ENCODE peak calls at places on chromosomes 7 and 10, in four cellular contexts. D, J, N and M are unnamed samples.

GRCh38 chr7:36854652-36855051 is 130.4 kb upstream of the AOAH start:
- DNase-seq in N (no peak), D (no peak), J (no peak), M (no peak)

GRCh38 chr10:775245-776075 is 86.0 kb upstream of the DIP2C start:
- DNase-seq in J (no peak), N (no peak), D (no peak), M (no peak)

GRCh38 chr10:782751-783648 is 93.5 kb upstream of the DIP2C start:
- DNase-seq in D (no peak), J (peak; percentile 6), N (no peak), M (no peak)

GRCh38 chr10:5607594-5607993 is 58.8 kb downstream of the ASB13 start:
- DNase-seq in J (no peak), N (no peak), D (no peak), M (no peak)

GRCh38 chr10:501596-501995 is 187.9 kb downstream of the DIP2C start:
- DNase-seq in N (no peak), D (no peak), J (no peak), M (no peak)

GRCh38 chr10:118343115-118343514 is 991 bp upstream of the FAM204A start:
- DNase-seq in J (no peak), N (no peak), D (no peak), M (no peak)

GRCh38 chr7:116337800-116338199 is 127.5 kb downstream of the TES start:
- DNase-seq in J (no peak), D (no peak), N (no peak), M (no peak)

GRCh38 chr10:24114561-24114960 is 94.4 kb upstream of the KIAA1217 start:
- DNase-seq in J (no peak), D (no peak), N (no peak), M (no peak)

GRCh38 chr10:2978111-2978510 is 89.2 kb upstream of the PFKP start:
- DNase-seq in D (peak; percentile 56), N (no peak), J (peak; percentile 36), M (peak; percentile 32)
- TF ChIP-seq TARDBP in D (no peak), N (no peak), J (no peak), M (no peak)

GRCh38 chr10:31055573-31056251 is 24.0 kb upstream of the ZNF438 start:
- DNase-seq in J (no peak), D (no peak), N (no peak), M (no peak)

GRCh38 chr10:31051703-31052102 is 20.0 kb upstream of the ZNF438 start:
- DNase-seq in D (no peak), J (no peak), N (no peak), M (no peak)
- TF ChIP-seq TARDBP in D (no peak), J (no peak), N (no peak), M (no peak)

GRCh38 chr7:27179030-27179429 is 4.9 kb upstream of the HOXA10 start:
- DNase-seq in N (no peak), D (no peak), J (no peak), M (no peak)

GRCh38 chr7:27180431-27181175 is 4.4 kb downstream of the HOXA11 start:
- DNase-seq in J (no peak), D (no peak), N (no peak), M (no peak)

GRCh38 chr7:27178366-27178765 is 4.2 kb upstream of the HOXA10 start:
- DNase-seq in J (peak; percentile 8), D (no peak), N (no peak), M (no peak)

GRCh38 chr7:27181176-27181520 is 3.9 kb downstream of the HOXA11 start:
- DNase-seq in J (no peak), D (no peak), N (no peak), M (no peak)

GRCh38 chr7:27179503-27180430 is 5.3 kb downstream of the HOXA11 start:
- DNase-seq in N (peak; percentile 82), D (peak; percentile 41), J (peak; percentile 71), M (no peak)
- TF ChIP-seq TARDBP in N (no peak), D (no peak), J (no peak), M (no peak)

GRCh38 chr10:28997736-28998135 is 291.1 kb upstream of the LYZL1 start:
- DNase-seq in J (no peak), N (no peak), D (peak; percentile 10), M (no peak)
- TF ChIP-seq TARDBP in J (no peak), N (no peak), D (no peak), M (no peak)

DNA sequence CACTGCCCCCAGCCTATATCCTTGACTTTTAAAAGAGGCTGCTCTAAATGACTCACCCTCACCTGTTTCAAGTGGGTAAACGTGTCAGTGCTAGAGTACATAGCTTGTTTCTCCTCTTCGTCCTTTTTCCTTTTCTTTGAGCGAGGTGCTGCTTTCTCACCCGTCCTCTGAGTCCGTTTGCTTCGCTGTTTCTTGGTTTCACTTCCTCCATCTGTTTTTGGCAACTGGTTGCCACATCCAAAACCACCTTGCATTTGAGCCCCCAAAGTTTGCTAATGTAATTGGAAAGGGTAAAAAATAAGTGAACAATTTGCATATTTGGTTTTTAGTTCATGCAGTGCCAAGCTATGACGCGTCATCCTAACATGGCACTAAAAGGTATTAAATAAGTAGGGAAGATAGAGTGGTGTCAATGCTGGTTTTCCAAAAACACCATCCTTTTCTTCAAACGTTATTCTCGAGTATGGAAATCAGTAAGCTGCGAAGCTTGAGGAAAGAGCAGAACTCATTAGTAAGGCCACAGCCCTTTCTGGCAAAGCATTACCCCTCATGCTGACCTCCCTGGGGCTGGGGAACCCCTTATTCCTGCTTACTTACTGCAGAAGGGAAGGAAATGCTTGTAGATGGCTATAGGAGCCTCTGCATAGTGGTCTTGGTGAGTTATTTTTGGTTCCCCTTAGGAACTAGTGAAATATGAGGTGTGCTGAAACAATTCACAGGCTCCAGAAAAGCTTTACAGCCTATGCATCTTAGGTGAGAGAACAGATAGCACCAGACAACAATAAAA is 133.5 kb downstream of the GALNT11 start:
- DNase-seq in N (no peak), D (no peak), J (no peak), M (peak; percentile 95)
- TF ChIP-seq TARDBP in N (no peak), D (no peak), J (no peak), M (no peak)

GRCh38 chr7:107560898-107561516 is 2.7 kb downstream of the COG5 start:
- DNase-seq in N (no peak), J (no peak), D (no peak), M (no peak)

GRCh38 chr7:107559864-107560263 is 3.9 kb downstream of the COG5 start:
- DNase-seq in N (no peak), D (no peak), J (no peak), M (no peak)

GRCh38 chr7:107551936-107552335 is 11.8 kb downstream of the COG5 start:
- DNase-seq in N (no peak), J (no peak), D (no peak), M (no peak)

GRCh38 chr7:107555893-107556292 is 7.8 kb downstream of the COG5 start:
- DNase-seq in N (no peak), J (no peak), D (no peak), M (no peak)
- TF ChIP-seq TARDBP in N (no peak), J (no peak), D (no peak), M (no peak)

GRCh38 chr7:29249383-29249750 is 54.8 kb downstream of the CHN2 start:
- DNase-seq in J (no peak), D (no peak), N (no peak), M (no peak)
- TF ChIP-seq TARDBP in J (no peak), D (no peak), N (no peak), M (no peak)

GRCh38 chr10:120917521-120918250 is 66.5 kb downstream of the WDR11 start:
- DNase-seq in D (no peak), N (no peak), J (no peak), M (no peak)
- TF ChIP-seq TARDBP in D (no peak), N (no peak), J (no peak), M (no peak)